ENCODE peak calls at places on chromosomes 5 and 9, in ten cellular contexts. I is IMR-90, P is upper lobe of right lung, Y is glutamatergic neuron, X is gastrocnemius medialis, H is GM10248, M is GM20000, G is PC-9, S is mucosa of descending colon, F is upper lobe of left lung. E is an unnamed sample.

GRCh38 chr5:41796061-41796460 is 74.2 kb downstream of the OXCT1 start:
- DNase-seq in I (no peak), P (no peak), Y (no peak), X (no peak), H (no peak), M (no peak), G (no peak), S (no peak), F (no peak), E (no peak)

GRCh38 chr5:124444147-124444775 is 302.2 kb downstream of the ZNF608 start:
- DNase-seq in I (no peak), P (no peak), Y (no peak), X (peak; percentile 6), H (peak; percentile 35), M (peak; percentile 20), G (no peak), S (no peak), F (no peak), E (no peak)

GRCh38 chr5:132877938-132878337 is 4.5 kb downstream of the LEAP2 start:
- DNase-seq in I (peak; percentile 82), P (no peak), Y (no peak), X (peak; percentile 43), H (no peak), M (no peak), G (no peak), S (peak; percentile 59), F (peak; percentile 28), E (no peak)

GRCh38 chr9:19782005-19782404 is 6.8 kb downstream of the SLC24A2 start:
- DNase-seq in I (no peak), P (no peak), Y (no peak), X (no peak), H (no peak), M (no peak), G (no peak), S (no peak), F (no peak), E (no peak)

GRCh38 chr9:5264219-5264595 is 33.0 kb downstream of the INSL4 start:
- DNase-seq in I (no peak), P (no peak), Y (no peak), X (no peak), H (no peak), M (no peak), G (no peak), S (no peak), F (no peak), E (no peak)

GRCh38 chr5:129899454-129899853 is 4.8 kb upstream of the CHSY3 start:
- DNase-seq in I (peak; percentile 6), P (no peak), Y (no peak), X (no peak), H (no peak), M (no peak), G (no peak), S (no peak), F (no peak), E (no peak)

GRCh38 chr5:139358064-139358463 is 16.4 kb downstream of the PAIP2 start:
- DNase-seq in I (no peak), P (no peak), Y (no peak), X (no peak), H (no peak), M (no peak), G (no peak), S (no peak), F (no peak), E (no peak)

GRCh38 chr5:39073759-39074008 is 515 bp downstream of the RICTOR start:
- DNase-seq in I (no peak), P (no peak), Y (peak; percentile 70), X (no peak), H (no peak), M (no peak), G (no peak), S (peak; percentile 79), F (peak; percentile 32), E (peak; percentile 24)

GRCh38 chr5:68392608-68393007 is 177.1 kb downstream of the PIK3R1 start:
- DNase-seq in I (no peak), P (no peak), Y (no peak), X (no peak), H (no peak), M (no peak), G (no peak), S (no peak), F (no peak), E (no peak)

GRCh38 chr5:68395302-68395701 is 179.7 kb downstream of the PIK3R1 start:
- DNase-seq in I (no peak), P (no peak), Y (no peak), X (no peak), H (no peak), M (no peak), G (no peak), S (no peak), F (no peak), E (no peak)

GRCh38 chr5:68395844-68396523 is 180.4 kb downstream of the PIK3R1 start:
- DNase-seq in I (no peak), P (no peak), Y (no peak), X (no peak), H (no peak), M (no peak), G (peak; percentile 69), S (no peak), F (no peak), E (no peak)

GRCh38 chr5:68398146-68398812 is 182.7 kb downstream of the PIK3R1 start:
- DNase-seq in I (no peak), P (no peak), Y (no peak), X (no peak), H (no peak), M (no peak), G (no peak), S (no peak), F (no peak), E (no peak)

GRCh38 chr5:68396722-68397121 is 181.2 kb downstream of the PIK3R1 start:
- DNase-seq in I (no peak), P (no peak), Y (no peak), X (no peak), H (no peak), M (no peak), G (peak; percentile 91), S (peak; percentile 55), F (no peak), E (no peak)
- TF ChIP-seq CTCF in I (no peak), P (no peak), Y (no peak), X (no peak), H (no peak), M (no peak), G (no peak), S (no peak), F (no peak), E (no peak)

GRCh38 chr9:86907346-86907745 is 40.0 kb downstream of the GAS1 start:
- DNase-seq in I (peak; percentile 62), P (no peak), Y (no peak), X (no peak), H (no peak), M (no peak), G (no peak), S (no peak), F (no peak), E (no peak)

GRCh38 chr9:86903461-86904010 is 43.8 kb downstream of the GAS1 start:
- DNase-seq in I (no peak), P (no peak), Y (peak; percentile 22), X (no peak), H (no peak), M (no peak), G (no peak), S (no peak), F (no peak), E (no peak)

GRCh38 chr9:86912210-86912609 is 35.1 kb downstream of the GAS1 start:
- DNase-seq in I (no peak), P (no peak), Y (no peak), X (no peak), H (no peak), M (no peak), G (no peak), S (no peak), F (no peak), E (no peak)

GRCh38 chr9:86909388-86909787 is 37.9 kb downstream of the GAS1 start:
- DNase-seq in I (peak; percentile 72), P (no peak), Y (no peak), X (no peak), H (no peak), M (no peak), G (no peak), S (no peak), F (no peak), E (no peak)

GRCh38 chr9:86908261-86908660 is 39.0 kb downstream of the GAS1 start:
- DNase-seq in I (no peak), P (no peak), Y (no peak), X (no peak), H (no peak), M (no peak), G (no peak), S (no peak), F (no peak), E (no peak)
- TF ChIP-seq CTCF in I (no peak), P (no peak), Y (no peak), X (no peak), H (no peak), M (no peak), G (no peak), S (no peak), F (no peak), E (no peak)

GRCh38 chr5:320524-321232 is 836 bp upstream of the AHRR start:
- DNase-seq in I (no peak), P (peak; percentile 65), Y (peak; percentile 43), X (no peak), H (peak; percentile 18), M (peak; percentile 28), G (no peak), S (peak; percentile 51), F (no peak), E (no peak)

GRCh38 chr5:322942-323879 is 1.7 kb downstream of the AHRR start:
- DNase-seq in I (peak; percentile 31), P (peak; percentile 57), Y (peak; percentile 12), X (no peak), H (peak; percentile 17), M (peak; percentile 29), G (no peak), S (peak; percentile 46), F (no peak), E (no peak)

GRCh38 chr5:322281-322941 is 897 bp downstream of the AHRR start:
- DNase-seq in I (peak; percentile 36), P (peak; percentile 69), Y (peak; percentile 47), X (no peak), H (peak; percentile 60), M (peak; percentile 74), G (no peak), S (peak; percentile 53), F (no peak), E (no peak)

GRCh38 chr5:321726-322251 is 275 bp downstream of the AHRR start:
- DNase-seq in I (no peak), P (peak; percentile 65), Y (no peak), X (no peak), H (peak; percentile 34), M (peak; percentile 65), G (no peak), S (peak; percentile 45), F (no peak), E (no peak)

DNA sequence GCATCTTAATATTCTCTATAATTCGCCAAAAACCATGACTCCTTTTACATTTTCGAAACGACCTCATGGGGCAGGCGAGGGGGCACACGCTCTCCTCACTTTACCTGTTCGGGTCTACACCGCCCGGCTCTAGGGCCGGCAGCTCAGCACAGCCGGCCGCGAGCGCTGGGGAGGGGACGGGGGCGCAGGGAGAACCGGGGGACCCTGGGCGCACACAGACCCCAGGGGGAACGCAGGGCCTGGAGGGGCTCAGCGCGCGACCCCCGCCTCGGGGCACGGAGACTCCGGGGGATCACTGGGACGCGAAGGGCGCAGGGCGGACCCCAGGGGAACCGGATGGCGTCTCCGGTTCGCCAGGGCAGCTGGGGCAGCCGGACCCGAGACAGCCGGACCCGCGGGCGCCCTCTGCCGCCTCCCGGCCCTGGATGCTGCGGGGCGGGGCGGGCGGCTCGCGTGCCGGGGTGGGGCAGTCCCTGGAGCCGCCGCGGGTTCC is at the start of gene AHRR:
- DNase-seq in I (peak; percentile 53), P (peak; percentile 84), Y (peak; percentile 83), X (no peak), H (peak; percentile 88), M (peak; percentile 96), G (no peak), S (peak; percentile 63), F (peak; percentile 55), E (peak; percentile 67)
- TF ChIP-seq CTCF in I (peak; percentile 62), P (peak; percentile 55), Y (peak; percentile 27), X (peak; percentile 39), H (peak; percentile 59), M (peak; percentile 28), G (peak; percentile 41), S (peak; percentile 54), F (peak; percentile 38), E (peak; percentile 11)

DNA sequence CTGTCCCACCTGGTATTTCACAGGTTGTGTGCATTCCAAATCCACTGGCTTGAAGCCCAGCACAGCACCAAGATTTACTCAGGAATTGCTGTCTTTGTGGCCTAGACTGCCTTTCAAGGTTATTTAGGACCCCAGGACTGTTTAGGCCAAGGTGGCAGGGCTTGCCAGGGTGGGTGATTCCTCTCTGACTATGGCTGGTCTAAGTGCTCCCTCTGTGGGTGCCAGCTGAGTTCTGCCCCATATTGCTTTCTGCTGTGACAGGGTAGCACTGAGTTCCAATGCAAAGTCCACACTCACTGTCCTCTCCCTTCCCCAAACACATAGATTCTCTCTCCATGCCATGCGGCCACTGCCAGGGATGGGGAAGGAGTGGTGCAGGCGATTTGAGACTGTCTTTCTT is 318.2 kb downstream of the EFNA5 start:
- DNase-seq in I (no peak), P (no peak), Y (no peak), X (no peak), H (no peak), M (no peak), G (no peak), S (no peak), F (no peak), E (no peak)
- TF ChIP-seq CTCF in I (no peak), P (no peak), Y (no peak), X (no peak), H (no peak), M (no peak), G (no peak), S (no peak), F (no peak), E (no peak)